ENCODE peak calls at places on chromosomes 12 and 14, in four cellular contexts. Q, M, J and R are unnamed samples.

GRCh38 chr12:125124320-125124966 is 59.2 kb downstream of the AACS start:
- DNase-seq in Q (no peak), M (no peak), J (no peak), R (no peak)

GRCh38 chr14:45258805-45259204 is 5.8 kb upstream of the MIS18BP1 start:
- DNase-seq in Q (no peak), M (no peak), J (no peak), R (no peak)

GRCh38 chr12:15599266-15600037 is 189.7 kb downstream of the EPS8 start:
- DNase-seq in Q (no peak), M (no peak), J (no peak), R (no peak)

GRCh38 chr14:104049576-104050240 is 35.8 kb upstream of the ASPG start:
- DNase-seq in Q (no peak), M (no peak), J (no peak), R (no peak)

GRCh38 chr12:102879144-102879763 is 37.8 kb downstream of the PAH start:
- DNase-seq in Q (peak), M (no peak), J (peak), R (peak)

GRCh38 chr14:25034803-25035681 is 14.9 kb downstream of the STXBP6 start:
- DNase-seq in Q (no peak), M (peak), J (no peak), R (no peak)

GRCh38 chr14:77059276-77059934 is 30.9 kb upstream of the IRF2BPL start:
- DNase-seq in Q (no peak), M (peak), J (peak), R (peak)

GRCh38 chr12:125128806-125129571 is 63.8 kb downstream of the AACS start:
- DNase-seq in Q (no peak), M (no peak), J (no peak), R (no peak)

GRCh38 chr12:14910090-14910915 is 24.6 kb upstream of the MGP start:
- DNase-seq in Q (no peak), M (no peak), J (no peak), R (no peak)

GRCh38 chr12:30880813-30881212 is 45.7 kb upstream of the TSPAN11 start:
- DNase-seq in Q (no peak), M (no peak), J (no peak), R (no peak)

GRCh38 chr14:86462193-86462592 is 932.2 kb downstream of the FLRT2 start:
- DNase-seq in Q (no peak), M (peak), J (peak), R (no peak)

GRCh38 chr12:90098132-90098779 is 389.6 kb upstream of the ATP2B1 start:
- DNase-seq in Q (no peak), M (no peak), J (no peak), R (no peak)

GRCh38 chr14:76793956-76794355 is 18.7 kb downstream of the ANGEL1 start:
- DNase-seq in Q (no peak), M (no peak), J (no peak), R (no peak)

GRCh38 chr12:85949253-85949652 is 75.2 kb downstream of the NTS start:
- DNase-seq in Q (no peak), M (no peak), J (no peak), R (no peak)

GRCh38 chr12:107515446-107515958 is 170.1 kb upstream of the PWP1 start:
- DNase-seq in Q (no peak), M (no peak), J (no peak), R (no peak)

GRCh38 chr12:117774986-117775775 is 193.6 kb downstream of the KSR2 start:
- DNase-seq in Q (no peak), M (no peak), J (no peak), R (no peak)

GRCh38 chr12:132847363-132848356 is 19.0 kb upstream of the GOLGA3 start:
- DNase-seq in Q (no peak), M (no peak), J (no peak), R (no peak)

GRCh38 chr14:85409496-85410210 is 120.3 kb upstream of the FLRT2 start:
- DNase-seq in Q (no peak), M (no peak), J (no peak), R (no peak)

GRCh38 chr12:132489602-132490239 is at the start of gene FBRSL1:
- DNase-seq in Q (no peak), M (peak), J (peak), R (peak)

GRCh38 chr14:42927313-42927712 is 1320.6 kb downstream of the LRFN5 start:
- DNase-seq in Q (no peak), M (no peak), J (no peak), R (no peak)
- TF ChIP-seq TARDBP in Q (no peak), M (no peak), J (no peak), R (no peak)

GRCh38 chr12:1845886-1846285 is 25.5 kb downstream of the LRTM2 start:
- DNase-seq in Q (no peak), M (no peak), J (no peak), R (no peak)
- TF ChIP-seq TARDBP in Q (no peak), M (no peak), J (no peak), R (no peak)

GRCh38 chr12:9041321-9041720 is 52.0 kb downstream of the KLRG1 start:
- DNase-seq in Q (no peak), M (no peak), J (no peak), R (no peak)
- TF ChIP-seq TARDBP in Q (no peak), M (no peak), J (no peak), R (no peak)

GRCh38 chr14:90159147-90159546 is 97.2 kb upstream of the PSMC1 start:
- DNase-seq in Q (no peak), M (no peak), J (no peak), R (no peak)

GRCh38 chr14:90161129-90161528 is 95.2 kb upstream of the PSMC1 start:
- DNase-seq in Q (no peak), M (no peak), J (no peak), R (no peak)

GRCh38 chr14:90154110-90154509 is 92.3 kb downstream of the KCNK13 start:
- DNase-seq in Q (no peak), M (no peak), J (no peak), R (no peak)

GRCh38 chr14:90159688-90160087 is 96.7 kb upstream of the PSMC1 start:
- DNase-seq in Q (no peak), M (no peak), J (no peak), R (no peak)
- TF ChIP-seq TARDBP in Q (no peak), M (no peak), J (no peak), R (no peak)

GRCh38 chr12:2475984-2476383 is 318.8 kb upstream of the FKBP4 start:
- DNase-seq in Q (no peak), M (no peak), J (no peak), R (no peak)
- TF ChIP-seq TARDBP in Q (no peak), M (no peak), J (no peak), R (no peak)

GRCh38 chr14:50560929-50561280 is 960 bp downstream of the ATL1 start:
- DNase-seq in Q (no peak), M (no peak), J (peak), R (peak)
- TF ChIP-seq TARDBP in Q (no peak), M (no peak), J (no peak), R (no peak)

DNA sequence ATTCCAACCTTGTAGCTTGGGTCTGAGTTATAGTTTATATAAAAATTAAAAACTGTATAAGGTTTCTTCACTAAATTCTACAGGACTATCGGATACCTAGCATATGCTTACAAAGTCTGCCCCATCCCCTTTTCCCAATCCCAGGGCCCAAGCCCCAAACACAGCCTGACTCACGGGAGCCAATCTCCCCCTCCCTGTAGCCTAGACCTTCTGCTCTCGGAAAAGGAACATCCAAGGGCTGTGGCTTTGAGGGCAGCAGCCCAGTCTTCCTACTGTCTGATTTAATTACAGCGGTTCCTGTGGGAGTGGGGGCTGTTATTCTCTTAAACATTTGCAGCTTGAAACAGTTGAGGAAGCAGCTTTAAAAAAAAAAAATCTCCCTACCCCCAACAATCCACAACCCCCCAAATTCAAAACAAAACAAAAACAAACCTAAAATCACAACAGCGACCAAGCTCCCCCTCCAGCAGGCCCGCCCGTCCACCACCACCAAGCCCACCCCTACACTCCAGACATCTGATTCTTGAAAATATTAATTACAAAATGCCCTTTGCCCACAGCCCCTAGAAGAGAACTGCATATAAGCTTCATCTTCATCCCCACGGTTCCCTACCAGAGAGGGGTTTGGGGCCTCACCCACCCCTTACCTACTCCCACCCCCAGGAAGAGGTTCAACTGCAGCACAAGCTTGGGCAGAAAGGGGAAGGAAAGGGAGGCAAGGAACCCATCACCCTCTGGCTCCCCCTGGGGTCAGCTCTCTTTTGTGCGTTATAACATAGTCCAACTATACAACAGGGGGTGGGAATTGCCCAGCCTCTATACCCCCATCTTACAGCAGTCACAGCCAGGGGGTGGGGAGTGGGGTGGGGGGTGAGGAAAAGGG is 1.1 kb upstream of the PRKAG1 start:
- DNase-seq in Q (no peak), M (peak), J (peak), R (peak)
- TF ChIP-seq TARDBP in Q (no peak), M (no peak), J (no peak), R (no peak)

GRCh38 chr14:71497645-71498086 is 434.6 kb upstream of the RGS6 start:
- DNase-seq in Q (peak), M (no peak), J (no peak), R (no peak)
- TF ChIP-seq TARDBP in Q (no peak), M (no peak), J (no peak), R (no peak)